ENCODE peak calls at places on chromosome 13, in four cellular contexts. B, H, Q and C are unnamed samples.

GRCh38 chr13:59479629-59480028 is 684.1 kb downstream of the DIAPH3 start:
- DNase-seq in B (no peak), H (no peak), Q (no peak), C (no peak)

GRCh38 chr13:41411536-41411935 is 45.8 kb upstream of the RGCC start:
- DNase-seq in Q (no peak), H (peak), B (peak), C (peak)

GRCh38 chr13:45865414-45865813 is 13.9 kb upstream of the SIAH3 start:
- DNase-seq in H (no peak), Q (no peak), B (no peak), C (no peak)

GRCh38 chr13:100388923-100389322 is 199.7 kb downstream of the GGACT start:
- DNase-seq in H (no peak), Q (no peak), B (no peak), C (no peak)

GRCh38 chr13:94556646-94557045 is 39.3 kb downstream of the TGDS start:
- DNase-seq in Q (no peak), H (no peak), B (no peak), C (no peak)

GRCh38 chr13:114099191-114099590 is 33.2 kb downstream of the RASA3 start:
- DNase-seq in B (peak), H (peak), Q (peak), C (peak)

GRCh38 chr13:40391788-40392187 is 274.7 kb downstream of the FOXO1 start:
- DNase-seq in Q (no peak), B (no peak), H (no peak), C (no peak)

GRCh38 chr13:99269627-99270252 is 11.6 kb upstream of the GPR18 start:
- DNase-seq in Q (no peak), B (peak), H (peak), C (peak)

GRCh38 chr13:32897296-32897695 is 118.9 kb upstream of the KL start:
- DNase-seq in B (no peak), H (no peak), Q (no peak), C (no peak)

GRCh38 chr13:52158629-52159158 is 703 bp downstream of the NEK3 start:
- DNase-seq in Q (no peak), H (no peak), B (peak), C (no peak)

GRCh38 chr13:23513460-23513859 is 56.8 kb upstream of the TNFRSF19 start:
- DNase-seq in Q (no peak), B (no peak), H (no peak), C (no peak)

GRCh38 chr13:21336609-21337008 is 122.5 kb downstream of the ZDHHC20 start:
- DNase-seq in H (no peak), Q (no peak), B (no peak), C (no peak)

GRCh38 chr13:98878421-98879126 is 99.3 kb downstream of the DOCK9 start:
- DNase-seq in H (no peak), Q (no peak), B (no peak), C (no peak)

GRCh38 chr13:21529102-21529893 is 70.2 kb upstream of the ZDHHC20 start:
- DNase-seq in Q (no peak), B (no peak), H (no peak), C (no peak)

GRCh38 chr13:39353988-39354387 is 249.0 kb downstream of the LHFPL6 start:
- DNase-seq in H (no peak), B (peak), Q (no peak), C (no peak)

GRCh38 chr13:94115054-94115453 is 364.4 kb downstream of the DCT start:
- DNase-seq in B (no peak), Q (no peak), H (no peak), C (no peak)

GRCh38 chr13:36006347-36006746 is 124.8 kb downstream of the DCLK1 start:
- DNase-seq in Q (no peak), H (no peak), B (no peak), C (no peak)

GRCh38 chr13:98272549-98272948 is 95.5 kb upstream of the RNF113B start:
- DNase-seq in Q (no peak), H (no peak), B (no peak), C (no peak)

GRCh38 chr13:39419866-39420265 is 183.1 kb downstream of the LHFPL6 start:
- DNase-seq in H (no peak), B (no peak), Q (no peak), C (no peak)

DNA sequence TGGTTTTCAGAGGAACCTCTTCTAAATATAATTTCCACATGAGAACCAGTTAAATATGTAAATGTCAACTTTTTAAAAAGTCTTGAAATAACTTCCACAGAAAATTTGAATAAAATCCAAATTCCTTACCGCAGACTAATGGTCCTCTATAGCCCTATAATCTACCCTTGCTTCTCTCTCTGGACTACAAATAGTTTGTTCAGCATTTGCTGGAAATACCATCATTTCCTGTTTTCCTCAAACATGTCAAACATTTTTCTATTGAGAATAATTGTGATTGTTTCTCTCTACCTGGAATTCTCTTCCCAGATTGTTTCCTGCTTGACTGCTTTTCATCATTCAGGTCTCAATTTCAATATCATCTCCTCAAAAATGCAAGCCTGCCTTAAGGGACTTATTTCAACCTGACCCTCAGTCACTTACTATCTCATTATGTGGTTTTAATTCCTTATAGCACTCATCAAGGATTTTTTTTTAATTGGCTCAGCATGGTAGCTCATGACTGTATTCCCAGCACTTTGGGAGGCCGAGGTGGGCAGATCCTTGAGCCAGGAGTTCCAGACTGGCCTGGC is 898.9 kb upstream of the MIR17HG start:
- DNase-seq in H (no peak), B (no peak), Q (no peak), C (no peak)
- H3K27ac ChIP-seq in H (no peak), B (no peak), Q (no peak), C (no peak)

GRCh38 chr13:97067342-97067895 is 73.1 kb upstream of the OXGR1 start:
- DNase-seq in Q (no peak), B (no peak), H (no peak), C (no peak)
- TF ChIP-seq CTCF in Q (no peak), B (peak), H (no peak), C (peak)

GRCh38 chr13:111844222-111844671 is 222.7 kb upstream of the SOX1 start:
- DNase-seq in H (no peak), B (no peak), Q (no peak), C (no peak)
- H3K4me3 ChIP-seq in H (no peak), B (no peak), Q (no peak), C (no peak)

DNA sequence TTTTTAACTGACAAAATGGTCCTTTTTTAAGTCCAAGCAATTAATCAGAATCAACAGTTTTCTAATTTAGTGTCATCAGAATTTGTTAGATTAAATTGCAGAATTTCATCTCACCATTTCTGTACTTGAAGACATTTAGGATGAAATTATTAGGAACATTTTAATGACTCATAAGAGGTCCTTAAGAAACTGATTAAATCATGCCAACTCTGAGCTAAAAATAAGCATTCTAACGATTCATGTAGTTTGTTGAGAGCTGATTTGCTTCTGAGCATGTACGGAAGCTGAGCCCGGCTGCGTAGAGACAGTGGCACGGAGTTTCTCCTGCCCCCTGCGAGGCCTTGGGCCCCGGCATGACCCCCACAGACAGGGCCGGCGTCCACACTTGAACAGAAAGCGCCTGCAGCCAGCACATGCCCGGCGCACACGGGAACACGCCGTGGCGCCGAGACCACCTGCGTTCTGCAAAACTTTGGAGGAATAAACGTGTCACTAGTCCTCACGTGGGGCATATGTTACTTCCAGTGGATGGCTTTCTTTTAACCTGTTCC is 89.7 kb upstream of the MCF2L start:
- DNase-seq in Q (no peak), B (peak), H (no peak), C (no peak)
- H3K27ac ChIP-seq in Q (no peak), B (no peak), H (no peak), C (no peak)

DNA sequence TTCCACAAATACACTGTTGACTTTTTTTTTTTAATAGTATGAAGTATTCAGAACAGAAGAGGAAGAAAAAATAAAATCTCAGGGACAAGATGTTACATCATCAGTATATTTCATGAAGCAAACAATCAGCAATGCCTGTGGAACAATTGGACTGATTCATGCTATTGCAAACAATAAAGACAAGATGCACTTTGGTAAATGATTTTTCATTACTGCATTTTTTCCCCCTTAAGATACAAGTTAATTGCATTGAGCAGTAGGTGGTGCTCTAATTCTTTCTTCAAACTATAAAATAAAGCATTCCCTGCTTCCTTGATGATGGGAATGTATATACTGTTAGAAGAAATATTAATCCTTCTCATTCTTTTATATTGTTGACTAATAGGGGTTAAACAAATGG is 17.1 kb downstream of the UCHL3 start:
- DNase-seq in H (no peak), Q (no peak), B (peak), C (no peak)
- TF ChIP-seq CTCF in H (peak), Q (no peak), B (peak), C (peak)

GRCh38 chr13:79407349-79407979 is 1.4 kb upstream of the RBM26 start:
- DNase-seq in B (no peak), Q (no peak), H (no peak), C (no peak)
- H3K4me3 ChIP-seq in B (no peak), Q (no peak), H (peak), C (no peak)

DNA sequence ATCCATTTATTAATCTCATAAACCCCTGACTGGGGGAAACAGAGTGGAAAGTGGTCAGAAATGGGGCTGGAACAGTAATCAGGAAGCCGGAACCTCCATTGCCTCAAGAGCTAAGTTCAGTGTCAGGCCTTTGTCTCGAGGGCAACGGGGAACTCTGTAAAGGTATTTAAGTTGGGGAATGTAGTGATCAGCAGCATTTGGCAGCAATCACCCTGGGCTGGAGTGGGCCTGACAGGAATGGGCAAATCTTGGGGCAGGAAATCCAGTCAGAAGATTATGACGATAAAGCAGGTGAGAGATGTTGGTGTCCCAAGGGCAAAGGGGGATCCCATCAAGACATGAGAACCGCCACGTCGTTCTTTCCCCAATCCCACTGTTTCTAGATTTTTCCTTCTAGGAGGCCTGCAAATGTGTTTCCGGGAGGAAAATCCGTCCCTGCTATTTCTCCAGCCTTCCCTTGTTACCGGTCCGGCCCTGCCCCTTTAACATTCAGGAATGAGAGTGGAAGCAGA is 232.4 kb upstream of the SERP2 start:
- DNase-seq in B (no peak), Q (no peak), H (no peak), C (no peak)
- H3K27ac ChIP-seq in B (peak), Q (peak), H (peak), C (peak)

GRCh38 chr13:92403606-92404005 is 823.0 kb upstream of the GPC6 start:
- DNase-seq in Q (no peak), H (no peak), B (no peak), C (no peak)
- TF ChIP-seq CTCF in Q (no peak), H (no peak), B (no peak), C (no peak)